ENCODE peak calls at places on chromosomes 5 and 9, in eight cellular contexts. A, W, Z, P, D, G, Y and N are unnamed samples.
A peak's percentile ranks its signal among the peaks of the same experiment; 100 is the strongest.

GRCh38 chr9:134585746-134586706 is 55.6 kb upstream of the COL5A1 start:
- DNase-seq in A (peak; percentile 44), W (no peak), Z (peak; percentile 98), P (no peak), D (no peak), G (no peak), Y (no peak), N (no peak)

GRCh38 chr5:13632676-13633075 is 311.8 kb downstream of the DNAH5 start:
- DNase-seq in A (no peak), W (no peak), Z (peak; percentile 7), P (no peak), D (no peak), G (no peak), Y (no peak), N (no peak)

GRCh38 chr9:41229408-41230401 is 40.6 kb upstream of the ZNG1F start:
- DNase-seq in A (peak; percentile 64), W (no peak), Z (no peak), P (no peak), D (no peak), G (no peak), Y (peak; percentile 17), N (no peak)

GRCh38 chr5:148858106-148858505 is 31.7 kb downstream of the ADRB2 start:
- DNase-seq in A (no peak), W (no peak), Z (no peak), P (no peak), D (no peak), G (no peak), Y (no peak), N (no peak)

GRCh38 chr5:132013006-132013689 is 1.7 kb upstream of the ACSL6 start:
- DNase-seq in A (peak; percentile 38), W (no peak), Z (no peak), P (no peak), D (no peak), G (no peak), Y (no peak), N (no peak)

GRCh38 chr9:122807271-122807900 is 7.5 kb downstream of the OR1K1 start:
- DNase-seq in A (no peak), W (no peak), Z (no peak), P (no peak), D (no peak), G (no peak), Y (no peak), N (no peak)

GRCh38 chr9:129278391-129279237 is 100.6 kb upstream of the IER5L start:
- DNase-seq in A (peak; percentile 63), W (no peak), Z (peak; percentile 42), P (peak; percentile 2), D (no peak), G (no peak), Y (peak; percentile 76), N (peak; percentile 91)

GRCh38 chr5:114360816-114361723 is 800 bp upstream of the KCNN2 start:
- DNase-seq in A (peak; percentile 64), W (no peak), Z (no peak), P (no peak), D (no peak), G (peak; percentile 34), Y (peak; percentile 89), N (peak; percentile 76)

GRCh38 chr5:120464627-120465280 is 654 bp downstream of the PRR16 start:
- DNase-seq in A (peak; percentile 63), W (no peak), Z (no peak), P (no peak), D (no peak), G (no peak), Y (peak; percentile 44), N (peak; percentile 59)

GRCh38 chr5:151202381-151203139 is 21.3 kb downstream of the CCDC69 start:
- DNase-seq in A (no peak), W (no peak), Z (peak; percentile 53), P (no peak), D (no peak), G (no peak), Y (no peak), N (no peak)

GRCh38 chr9:95605087-95605486 is 88.3 kb upstream of the PTCH1 start:
- DNase-seq in A (no peak), W (no peak), Z (no peak), P (no peak), D (no peak), G (no peak), Y (peak; percentile 65), N (no peak)

GRCh38 chr9:128159073-128159783 is 837 bp upstream of the BBLN start:
- DNase-seq in A (no peak), W (no peak), Z (no peak), P (no peak), D (peak; percentile 60), G (no peak), Y (no peak), N (no peak)

GRCh38 chr9:133425049-133425632 is 3.0 kb downstream of the ADAMTS13 start:
- DNase-seq in A (no peak), W (no peak), Z (no peak), P (no peak), D (no peak), G (no peak), Y (peak; percentile 53), N (no peak)

GRCh38 chr5:139137703-139138102 is 60.5 kb downstream of the SIL1 start:
- DNase-seq in A (no peak), W (no peak), Z (no peak), P (no peak), D (no peak), G (no peak), Y (peak; percentile 61), N (peak; percentile 91)

GRCh38 chr9:121638399-121638798 is 13.0 kb upstream of the DAB2IP start:
- DNase-seq in A (no peak), W (no peak), Z (no peak), P (no peak), D (no peak), G (no peak), Y (no peak), N (peak; percentile 67)

GRCh38 chr9:121561385-121562222 is 62.0 kb upstream of the GGTA1 start:
- DNase-seq in A (no peak), W (no peak), Z (no peak), P (no peak), D (no peak), G (no peak), Y (no peak), N (peak; percentile 34)

GRCh38 chr9:19375536-19375935 is 4.5 kb downstream of the RPS6 start:
- DNase-seq in A (no peak), W (no peak), Z (no peak), P (no peak), D (no peak), G (no peak), Y (no peak), N (no peak)

GRCh38 chr5:14337603-14338002 is 194.5 kb downstream of the TRIO start:
- DNase-seq in A (no peak), W (no peak), Z (no peak), P (no peak), D (no peak), G (no peak), Y (no peak), N (no peak)

GRCh38 chr5:119840175-119840574 is 210.8 kb downstream of the FAM170A start:
- DNase-seq in A (no peak), W (no peak), Z (no peak), P (no peak), D (no peak), G (no peak), Y (no peak), N (no peak)

GRCh38 chr9:74735761-74736160 is 152.0 kb downstream of the TRPM6 start:
- DNase-seq in A (no peak), W (no peak), Z (no peak), P (no peak), D (no peak), G (no peak), Y (no peak), N (no peak)

GRCh38 chr9:101848485-101848919 is 110.1 kb upstream of the GRIN3A start:
- DNase-seq in A (no peak), W (no peak), Z (no peak), P (no peak), D (no peak), G (no peak), Y (peak; percentile 64), N (peak; percentile 44)

GRCh38 chr5:83549681-83550080 is 78.1 kb downstream of the VCAN start:
- DNase-seq in A (no peak), W (no peak), Z (no peak), P (no peak), D (no peak), G (no peak), Y (no peak), N (no peak)

GRCh38 chr9:77218612-77219011 is 41.3 kb downstream of the VPS13A start:
- DNase-seq in A (no peak), W (no peak), Z (peak; percentile 35), P (no peak), D (no peak), G (no peak), Y (no peak), N (no peak)

GRCh38 chr9:20683351-20684034 is 566 bp upstream of the FOCAD start:
- DNase-seq in A (no peak), W (peak; percentile 30), Z (peak; percentile 11), P (no peak), D (peak; percentile 27), G (no peak), Y (peak; percentile 50), N (peak; percentile 81)

GRCh38 chr9:95852059-95853032 is 23.1 kb upstream of the ERCC6L2 start:
- DNase-seq in A (no peak), W (no peak), Z (peak; percentile 41), P (no peak), D (no peak), G (no peak), Y (no peak), N (peak; percentile 6)

GRCh38 chr5:142095035-142095434 is 13.5 kb upstream of the NDFIP1 start:
- DNase-seq in A (no peak), W (peak; percentile 70), Z (no peak), P (no peak), D (peak; percentile 46), G (no peak), Y (no peak), N (no peak)

GRCh38 chr5:167261309-167262100 is 1029.9 kb upstream of the WWC1 start:
- DNase-seq in A (no peak), W (no peak), Z (peak; percentile 11), P (no peak), D (no peak), G (no peak), Y (no peak), N (peak; percentile 3)